ENCODE peak calls at places on chromosomes 12 and 14, in five cellular contexts. Q, M, A, I and K are unnamed samples.

GRCh38 chr14:72754949-72755348 is 139.0 kb downstream of the DPF3 start:
- DNase-seq in A (no peak), Q (no peak), I (no peak), M (no peak), K (no peak)

GRCh38 chr12:119090276-119090675 is 88.5 kb upstream of the HSPB8 start:
- DNase-seq in A (no peak), I (no peak), Q (no peak), M (no peak), K (no peak)

GRCh38 chr14:54637829-54638446 is 71.0 kb downstream of the SAMD4A start:
- DNase-seq in Q (no peak), I (peak; percentile 62), M (no peak), A (peak; percentile 86), K (no peak)

GRCh38 chr14:96567289-96567899 is 65.2 kb downstream of the PAPOLA start:
- DNase-seq in A (peak; percentile 25), Q (no peak), M (no peak), I (no peak), K (no peak)

GRCh38 chr12:86249276-86249675 is 6.9 kb downstream of the MGAT4C start:
- DNase-seq in A (peak; percentile 75), I (no peak), M (no peak), Q (no peak), K (no peak)

GRCh38 chr14:29220077-29220476 is 453.5 kb downstream of the FOXG1 start:
- DNase-seq in M (no peak), Q (no peak), I (no peak), A (no peak), K (no peak)

GRCh38 chr12:80241576-80242273 is 142.4 kb downstream of the OTOGL start:
- DNase-seq in Q (no peak), A (peak; percentile 88), I (peak; percentile 21), M (no peak), K (no peak)

GRCh38 chr12:53564941-53565340 is 57.7 kb upstream of the NPFF start:
- DNase-seq in I (no peak), M (no peak), A (no peak), Q (no peak), K (no peak)

GRCh38 chr14:22106700-22107697 is 433.4 kb upstream of the OR4E1 start:
- DNase-seq in M (no peak), Q (no peak), A (no peak), I (no peak), K (no peak)

GRCh38 chr12:8629486-8630033 is 16.9 kb upstream of the AICDA start:
- DNase-seq in A (peak; percentile 76), I (no peak), Q (no peak), M (no peak), K (no peak)

GRCh38 chr12:42372154-42372791 is 46.3 kb downstream of the PPHLN1 start:
- DNase-seq in I (peak; percentile 17), M (peak; percentile 14), A (peak; percentile 22), Q (no peak), K (no peak)

GRCh38 chr14:36070056-36071043 is 106.2 kb downstream of the PTCSC3 start:
- DNase-seq in I (peak; percentile 36), Q (no peak), M (no peak), A (peak; percentile 67), K (no peak)

GRCh38 chr14:93132472-93133065 is 16.8 kb upstream of the ITPK1 start:
- DNase-seq in I (peak; percentile 41), M (peak; percentile 44), A (peak; percentile 21), Q (no peak), K (no peak)

GRCh38 chr12:108793756-108794441 is 62.6 kb upstream of the CORO1C start:
- DNase-seq in Q (peak; percentile 71), M (no peak), I (no peak), A (no peak), K (peak; percentile 90)

GRCh38 chr14:73712071-73712506 is 2.1 kb downstream of the PNMA1 start:
- DNase-seq in M (no peak), I (no peak), A (peak; percentile 12), Q (no peak), K (no peak)

GRCh38 chr12:102527256-102527720 is 46.9 kb upstream of the IGF1 start:
- DNase-seq in A (peak; percentile 79), M (no peak), I (no peak), Q (no peak), K (no peak)

GRCh38 chr12:4193821-4194220 is 79.7 kb upstream of the CCND2 start:
- DNase-seq in A (no peak), M (no peak), I (no peak), Q (no peak), K (no peak)

GRCh38 chr12:52271157-52271556 is 3.3 kb upstream of the KRT86 start:
- DNase-seq in Q (no peak), A (no peak), I (peak; percentile 37), M (no peak), K (no peak)

GRCh38 chr12:117844114-117844513 is 124.7 kb downstream of the KSR2 start:
- DNase-seq in M (no peak), Q (no peak), A (no peak), I (no peak), K (no peak)

GRCh38 chr12:128326419-128326818 is 59.4 kb downstream of the TMEM132C start:
- DNase-seq in I (no peak), Q (no peak), A (no peak), M (no peak), K (no peak)

GRCh38 chr14:80959448-80960006 is 4.1 kb downstream of the TSHR start:
- DNase-seq in A (no peak), M (peak; percentile 53), Q (no peak), I (no peak), K (no peak)

GRCh38 chr12:19780460-19780859 is 341.2 kb downstream of the AEBP2 start:
- DNase-seq in A (no peak), M (no peak), I (no peak), Q (no peak), K (no peak)

GRCh38 chr12:53217930-53218307 is 10.9 kb upstream of the ITGB7 start:
- DNase-seq in I (no peak), Q (peak; percentile 62), M (no peak), A (no peak), K (no peak)

GRCh38 chr14:91414475-91415342 is 2.9 kb downstream of the CCDC88C start:
- DNase-seq in A (no peak), M (no peak), I (no peak), Q (no peak), K (no peak)

GRCh38 chr14:36524874-36525745 is 5.1 kb upstream of the NKX2-1 start:
- DNase-seq in Q (no peak), A (no peak), I (no peak), M (no peak), K (no peak)

GRCh38 chr12:121230538-121230907 is 20.6 kb downstream of the P2RX4 start:
- DNase-seq in M (no peak), I (no peak), A (no peak), Q (peak; percentile 62), K (no peak)

GRCh38 chr12:121237415-121237814 is 27.5 kb downstream of the P2RX4 start:
- DNase-seq in M (no peak), A (no peak), Q (no peak), I (no peak), K (no peak)

GRCh38 chr12:121232977-121233627 is 23.2 kb downstream of the P2RX4 start:
- DNase-seq in Q (peak; percentile 68), I (no peak), M (no peak), A (no peak), K (no peak)

GRCh38 chr12:121232163-121232562 is 22.2 kb downstream of the P2RX4 start:
- DNase-seq in A (no peak), Q (peak; percentile 64), I (no peak), M (no peak), K (no peak)

GRCh38 chr12:121233628-121234020 is 23.7 kb downstream of the P2RX4 start:
- DNase-seq in A (no peak), M (no peak), I (no peak), Q (no peak), K (no peak)
- TF ChIP-seq CTCF in A (no peak), M (no peak), I (no peak), Q (no peak), K (no peak)

GRCh38 chr14:83924259-83924658 is 1605.7 kb upstream of the FLRT2 start:
- DNase-seq in Q (no peak), A (no peak), M (no peak), I (no peak), K (no peak)

DNA sequence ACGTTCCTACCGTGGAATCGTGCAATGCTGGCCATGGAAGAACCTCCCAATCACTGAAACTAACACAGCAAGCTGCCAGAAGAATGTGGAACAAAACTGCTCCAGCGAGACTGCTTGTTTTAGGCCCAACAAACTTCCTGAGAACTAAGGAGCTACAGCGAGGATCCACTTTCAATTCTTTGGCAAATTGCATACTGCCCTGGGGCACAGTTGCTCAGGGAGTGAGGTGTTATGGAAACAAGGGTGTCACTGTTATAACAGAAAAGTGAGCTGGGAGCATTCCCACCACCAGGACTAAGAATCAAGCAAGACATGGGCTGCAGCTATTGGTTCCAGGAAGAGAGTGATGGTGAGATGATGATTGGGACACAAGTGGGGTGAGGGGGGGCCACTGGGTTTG is 1606.1 kb upstream of the FLRT2 start:
- DNase-seq in Q (no peak), M (no peak), A (no peak), I (no peak), K (no peak)
- TF ChIP-seq CTCF in Q (no peak), M (no peak), A (no peak), I (no peak), K (no peak)

GRCh38 chr14:23708343-23708742 is 72.2 kb downstream of the DHRS2 start:
- DNase-seq in M (no peak), A (no peak), Q (no peak), I (no peak), K (no peak)

GRCh38 chr14:23707415-23707814 is 71.3 kb downstream of the DHRS2 start:
- DNase-seq in I (no peak), Q (no peak), M (no peak), A (no peak), K (no peak)

GRCh38 chr14:23709923-23710322 is 73.8 kb downstream of the DHRS2 start:
- DNase-seq in A (no peak), I (no peak), Q (no peak), M (no peak), K (no peak)

GRCh38 chr14:23712287-23712686 is 76.1 kb downstream of the DHRS2 start:
- DNase-seq in A (no peak), Q (no peak), M (no peak), I (no peak), K (no peak)
- TF ChIP-seq CTCF in A (no peak), Q (no peak), M (no peak), I (no peak), K (no peak)

GRCh38 chr14:24693941-24694507 is 60.0 kb upstream of the GZMB start:
- DNase-seq in A (no peak), M (no peak), Q (no peak), I (no peak), K (no peak)

GRCh38 chr14:24692382-24693352 is 58.7 kb upstream of the GZMB start:
- DNase-seq in I (no peak), A (no peak), M (peak; percentile 50), Q (no peak), K (no peak)

GRCh38 chr14:24693353-24693737 is 59.4 kb upstream of the GZMB start:
- DNase-seq in Q (no peak), I (no peak), M (no peak), A (no peak), K (no peak)

GRCh38 chr14:24688030-24688658 is 54.2 kb upstream of the GZMB start:
- DNase-seq in M (no peak), A (no peak), Q (no peak), I (no peak), K (no peak)

DNA sequence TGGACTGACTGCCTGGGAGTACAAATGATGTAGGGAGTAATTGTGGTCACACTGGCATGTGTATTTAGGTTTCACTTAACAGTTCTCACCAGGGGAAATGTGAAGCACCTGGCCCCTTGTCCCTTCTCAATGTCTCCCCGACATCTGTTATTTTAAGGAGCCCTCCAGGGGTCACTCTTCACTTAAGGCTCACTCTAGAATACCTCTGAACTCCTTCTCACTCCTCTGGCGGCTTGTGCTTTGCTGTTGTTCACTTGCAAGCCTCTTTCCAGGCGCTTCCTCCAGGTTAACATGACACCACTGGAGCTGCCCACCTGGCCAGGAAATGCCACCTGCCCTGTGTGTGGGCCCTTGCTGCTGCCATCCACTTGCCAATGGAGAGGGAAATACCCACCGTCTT is 56.5 kb upstream of the GZMB start:
- DNase-seq in M (no peak), A (no peak), Q (no peak), I (no peak), K (no peak)
- TF ChIP-seq CTCF in M (no peak), A (no peak), Q (peak; percentile 13), I (no peak), K (no peak)